ENCODE peak calls at places on chromosomes 12 and 14, in ten cellular contexts. N, Z, J, G, U, M, T, V, Y and S are unnamed samples.

GRCh38 chr12:78156751-78157150 is 326.1 kb downstream of the NAV3 start:
- DNase-seq in G (no peak), Z (no peak), M (no peak), N (no peak), T (no peak), V (no peak), Y (no peak), J (no peak), U (no peak), S (no peak)

GRCh38 chr14:85948163-85948562 is 418.2 kb downstream of the FLRT2 start:
- DNase-seq in M (no peak), Z (no peak), U (no peak), J (no peak), V (no peak), N (no peak), T (no peak), G (peak; percentile 17), Y (peak; percentile 46), S (no peak)

GRCh38 chr12:129212221-129212630 is 358.9 kb downstream of the GLT1D1 start:
- DNase-seq in M (no peak), Z (no peak), T (no peak), Y (no peak), V (no peak), J (no peak), N (no peak), U (no peak), G (no peak), S (no peak)

GRCh38 chr14:88300817-88301216 is 22.3 kb downstream of the KCNK10 start:
- DNase-seq in Z (no peak), N (no peak), T (no peak), U (no peak), V (no peak), J (no peak), M (no peak), Y (no peak), G (no peak), S (no peak)

GRCh38 chr12:68428724-68429580 is 96.8 kb upstream of the MDM1 start:
- DNase-seq in U (no peak), J (no peak), M (no peak), T (peak; percentile 58), G (no peak), Y (no peak), N (no peak), Z (no peak), V (no peak), S (peak; percentile 76)

GRCh38 chr14:69999246-69999645 is 120.0 kb downstream of the SMOC1 start:
- DNase-seq in Z (peak; percentile 80), M (no peak), G (no peak), Y (no peak), V (no peak), U (no peak), N (no peak), J (no peak), T (peak; percentile 42), S (peak; percentile 96)

GRCh38 chr12:95214466-95214865 is 2.8 kb downstream of the FGD6 start:
- DNase-seq in Y (no peak), N (no peak), G (no peak), T (no peak), V (no peak), U (no peak), Z (no peak), M (no peak), J (no peak), S (no peak)

GRCh38 chr12:131049002-131049401 is 95.3 kb downstream of the ADGRD1 start:
- DNase-seq in Z (no peak), Y (no peak), U (no peak), G (no peak), V (no peak), N (peak; percentile 27), J (no peak), T (no peak), M (no peak), S (no peak)

GRCh38 chr14:100767003-100767787 is 40.5 kb downstream of the DLK1 start:
- DNase-seq in Z (no peak), V (no peak), G (no peak), T (no peak), N (no peak), U (no peak), M (no peak), Y (no peak), J (no peak), S (no peak)

GRCh38 chr14:49966971-49967630 is 74.2 kb downstream of the ARF6 start:
- DNase-seq in Z (no peak), M (no peak), N (no peak), T (no peak), J (no peak), G (no peak), V (no peak), Y (no peak), U (no peak), S (peak; percentile 57)

GRCh38 chr12:107760207-107760816 is 625 bp downstream of the PRDM4 start:
- DNase-seq in N (peak; percentile 48), M (peak; percentile 11), Z (peak; percentile 36), U (no peak), J (no peak), Y (no peak), G (peak; percentile 35), V (peak; percentile 16), T (peak; percentile 52), S (peak; percentile 17)

GRCh38 chr14:81459421-81459820 is 59.3 kb upstream of the STON2 start:
- DNase-seq in N (no peak), Y (no peak), T (no peak), Z (no peak), V (no peak), M (no peak), J (no peak), G (no peak), U (no peak), S (peak; percentile 62)

GRCh38 chr14:55628426-55628825 is 48.4 kb downstream of the KTN1 start:
- DNase-seq in J (no peak), Z (no peak), V (no peak), Y (no peak), N (no peak), G (no peak), U (no peak), M (no peak), T (no peak), S (no peak)

GRCh38 chr12:77243345-77243744 is 178.0 kb upstream of the E2F7 start:
- DNase-seq in Z (no peak), M (no peak), U (no peak), V (no peak), J (no peak), N (no peak), Y (no peak), T (no peak), G (no peak), S (no peak)

GRCh38 chr12:70919597-70920035 is 922 bp downstream of the PTPRR start:
- DNase-seq in J (no peak), N (no peak), G (no peak), Z (no peak), U (no peak), Y (peak; percentile 6), M (no peak), V (no peak), T (peak; percentile 42), S (peak; percentile 4)

GRCh38 chr12:132117558-132117875 is 26.6 kb downstream of the DDX51 start:
- DNase-seq in N (peak; percentile 4), G (no peak), Z (peak; percentile 11), M (no peak), V (no peak), Y (no peak), T (no peak), J (no peak), U (no peak), S (no peak)

GRCh38 chr14:23559010-23559920 is 3.2 kb downstream of the THTPA start:
- DNase-seq in Y (no peak), Z (peak; percentile 72), G (no peak), N (no peak), J (peak; percentile 59), T (peak; percentile 79), V (no peak), M (peak; percentile 62), U (no peak), S (peak; percentile 54)

GRCh38 chr14:61601923-61602732 is 93.2 kb upstream of the HIF1A start:
- DNase-seq in M (no peak), G (no peak), V (no peak), T (no peak), U (no peak), N (no peak), Y (no peak), J (no peak), Z (no peak), S (no peak)

GRCh38 chr14:102474934-102475333 is 34.6 kb downstream of the ANKRD9 start:
- DNase-seq in Y (peak; percentile 80), N (peak; percentile 70), J (no peak), U (no peak), G (peak; percentile 91), M (no peak), V (peak; percentile 73), T (no peak), Z (no peak), S (no peak)

GRCh38 chr12:59820594-59821011 is 224.8 kb downstream of the SLC16A7 start:
- DNase-seq in U (no peak), J (no peak), Y (no peak), Z (no peak), M (no peak), G (no peak), T (peak; percentile 78), N (no peak), V (no peak), S (no peak)

GRCh38 chr12:6620137-6620884 is 13.1 kb upstream of the CHD4 start:
- DNase-seq in M (no peak), Y (no peak), V (no peak), J (no peak), U (peak; percentile 26), T (peak; percentile 82), Z (no peak), G (no peak), N (peak; percentile 56), S (peak; percentile 53)

GRCh38 chr14:73662439-73663056 is 17.8 kb downstream of the DNAL1 start:
- DNase-seq in J (no peak), N (peak; percentile 41), Y (no peak), U (peak; percentile 26), M (no peak), T (peak; percentile 96), Z (peak; percentile 53), G (peak; percentile 61), V (no peak), S (peak; percentile 92)

GRCh38 chr14:98931126-98931525 is 340.9 kb downstream of the BCL11B start:
- DNase-seq in Z (no peak), Y (no peak), J (no peak), M (no peak), G (no peak), U (no peak), N (no peak), V (no peak), T (no peak), S (no peak)